ENCODE peak calls at places on chromosomes 3 and 15, in four cellular contexts. P, L, N and T are unnamed samples. For H3K27me3 and H4K20me1, the result is how much of the 10 kb centered on the place peaks cover.

GRCh38 chr3:120682095-120682681 is at the start of gene HGD:
- DNase-seq in P (peak), L (peak), N (no peak), T (no peak)

GRCh38 chr3:58691997-58692396 is 25.4 kb upstream of the FAM3D start:
- DNase-seq in P (no peak), L (peak), N (peak), T (no peak)

GRCh38 chr3:10524799-10525301 is 19.5 kb upstream of the ATP2B2 start:
- DNase-seq in P (no peak), L (no peak), N (no peak), T (no peak)

GRCh38 chr3:12824299-12824698 is 17.1 kb downstream of the RPL32 start:
- DNase-seq in P (no peak), L (no peak), N (no peak), T (no peak)

GRCh38 chr3:100913870-100914654 is 79.2 kb downstream of the ABI3BP start:
- DNase-seq in P (peak), L (peak), N (no peak), T (no peak)

GRCh38 chr15:76935620-76936019 is 4.1 kb downstream of the RCN2 start:
- DNase-seq in P (no peak), L (no peak), N (no peak), T (no peak)

GRCh38 chr3:171825222-171825828 is 15.0 kb upstream of the PLD1 start:
- DNase-seq in P (peak), L (peak), N (no peak), T (no peak)

GRCh38 chr15:78508272-78508671 is 895 bp downstream of the HYKK start:
- DNase-seq in P (no peak), L (no peak), N (no peak), T (no peak)

GRCh38 chr3:188046561-188047213 is 107.3 kb upstream of the LPP start:
- DNase-seq in P (peak), L (peak), N (no peak), T (no peak)

GRCh38 chr15:57235865-57236264 is 140.4 kb upstream of the CGNL1 start:
- DNase-seq in P (peak), L (peak), N (no peak), T (no peak)

GRCh38 chr3:19934098-19934566 is at the start of gene EFHB:
- DNase-seq in P (peak), L (peak), N (peak), T (no peak)

GRCh38 chr15:31295660-31296059 is 31.0 kb upstream of the KLF13 start:
- DNase-seq in P (no peak), L (no peak), N (no peak), T (no peak)

GRCh38 chr3:64792458-64792857 is 104.7 kb upstream of the ADAMTS9 start:
- DNase-seq in P (no peak), L (no peak), N (no peak), T (no peak)

GRCh38 chr3:42936157-42936981 is 30.4 kb downstream of the ZNF662 start:
- DNase-seq in P (peak), L (peak), N (no peak), T (no peak)

DNA sequence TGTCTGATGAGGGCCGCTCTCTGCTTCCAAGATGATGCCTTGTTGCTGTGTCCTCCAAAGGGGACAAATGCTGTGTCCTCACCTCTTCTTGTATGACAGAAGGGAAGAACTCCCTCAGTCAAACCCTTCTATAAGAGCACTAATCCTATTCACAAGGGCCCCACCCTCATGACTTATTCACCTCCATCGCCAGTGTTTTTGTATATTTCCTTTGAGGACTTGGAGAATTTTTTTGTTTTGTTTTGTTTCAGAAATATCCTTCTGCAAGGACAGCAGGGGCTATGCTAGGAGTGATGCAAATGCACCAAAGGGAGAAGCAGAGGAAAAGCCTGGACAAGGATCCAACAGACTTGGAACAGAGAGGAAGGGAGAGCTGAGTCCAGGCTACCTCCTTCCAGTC is 214.4 kb downstream of the TLE3 start:
- DNase-seq in P (no peak), L (no peak), N (no peak), T (no peak)
- H3K27me3 ChIP-seq in P (under half), L (half or more), N (under half), T (under half)

DNA sequence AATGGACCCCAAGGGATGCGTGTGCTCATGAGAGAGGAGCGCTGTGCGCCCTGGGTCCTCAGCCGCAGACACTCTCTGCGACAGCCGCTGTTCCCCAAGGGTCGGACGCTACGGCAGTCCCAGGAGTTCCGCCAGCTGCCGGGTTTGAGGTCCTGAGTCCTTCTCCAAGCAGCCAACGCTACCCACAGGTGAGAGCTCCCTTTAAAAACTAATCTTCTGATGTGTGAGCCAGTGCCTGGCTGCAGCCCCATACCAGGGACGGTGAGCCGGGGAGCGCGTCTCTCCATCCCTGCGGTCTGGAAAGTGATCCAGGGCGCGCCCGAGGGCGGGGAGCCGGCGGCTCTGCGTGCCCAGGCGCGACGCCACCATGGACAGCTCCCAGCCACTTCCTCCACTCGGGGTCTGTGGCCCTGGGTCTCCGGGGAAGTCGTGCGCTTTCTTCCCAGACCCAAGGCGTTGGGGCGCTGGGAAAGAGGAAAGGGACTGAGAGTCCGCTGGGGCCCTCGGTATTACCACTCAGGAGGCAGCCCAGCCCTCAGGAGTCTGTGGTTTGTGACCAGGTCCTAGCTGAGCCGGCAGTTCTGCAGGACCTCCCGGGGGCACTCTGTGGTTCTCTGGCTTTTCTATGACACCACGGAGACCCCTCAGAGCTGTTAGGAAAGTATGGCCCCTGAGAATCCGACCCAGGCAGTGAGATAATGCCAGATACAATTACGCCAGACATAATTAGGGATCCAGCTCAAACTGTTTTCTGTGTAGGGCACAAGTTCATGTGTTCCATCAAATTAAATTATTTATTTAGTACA is 1.4 kb downstream of the CEMIP start:
- DNase-seq in P (peak), L (peak), N (no peak), T (no peak)
- H4K20me1 ChIP-seq in P (under half), L (half or more), N (under half), T (under half)

GRCh38 chr15:28097656-28098359 is 1.3 kb downstream of the OCA2 start:
- DNase-seq in P (no peak), L (no peak), N (no peak), T (no peak)
- H3K27me3 ChIP-seq in P (under half), L (half or more), N (under half), T (half or more)

DNA sequence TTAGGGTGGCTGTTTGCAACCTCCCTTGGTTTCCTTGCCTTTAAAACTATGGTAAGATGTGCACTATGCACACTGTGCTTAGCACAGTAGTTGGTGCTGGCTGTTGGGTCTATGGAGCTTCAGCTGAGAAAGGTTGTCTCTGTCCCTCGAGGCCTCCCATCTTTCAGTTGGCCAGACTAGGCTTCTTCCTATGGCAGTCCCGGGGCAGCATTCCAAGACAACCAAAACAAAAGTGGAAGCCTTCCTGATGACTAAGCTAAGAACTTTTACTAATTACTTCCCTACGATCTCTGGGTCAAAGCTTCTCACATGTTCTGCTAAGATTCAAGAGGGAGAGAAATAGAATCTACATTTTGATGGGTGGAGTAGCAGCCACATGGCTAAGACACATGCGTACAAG is 342.8 kb downstream of the TUSC7 start:
- DNase-seq in P (peak), L (peak), N (no peak), T (no peak)
- H4K20me1 ChIP-seq in P (under half), L (under half), N (under half), T (under half)

GRCh38 chr3:130255442-130255841 is 90.0 kb upstream of the COL6A5 start:
- DNase-seq in P (no peak), L (no peak), N (no peak), T (no peak)

GRCh38 chr3:130258532-130258952 is 86.9 kb upstream of the COL6A5 start:
- DNase-seq in P (peak), L (no peak), N (no peak), T (no peak)

GRCh38 chr3:130263708-130264107 is 81.8 kb upstream of the COL6A5 start:
- DNase-seq in P (no peak), L (no peak), N (no peak), T (no peak)

GRCh38 chr3:130259170-130259874 is 86.2 kb upstream of the COL6A5 start:
- DNase-seq in P (peak), L (no peak), N (no peak), T (no peak)

DNA sequence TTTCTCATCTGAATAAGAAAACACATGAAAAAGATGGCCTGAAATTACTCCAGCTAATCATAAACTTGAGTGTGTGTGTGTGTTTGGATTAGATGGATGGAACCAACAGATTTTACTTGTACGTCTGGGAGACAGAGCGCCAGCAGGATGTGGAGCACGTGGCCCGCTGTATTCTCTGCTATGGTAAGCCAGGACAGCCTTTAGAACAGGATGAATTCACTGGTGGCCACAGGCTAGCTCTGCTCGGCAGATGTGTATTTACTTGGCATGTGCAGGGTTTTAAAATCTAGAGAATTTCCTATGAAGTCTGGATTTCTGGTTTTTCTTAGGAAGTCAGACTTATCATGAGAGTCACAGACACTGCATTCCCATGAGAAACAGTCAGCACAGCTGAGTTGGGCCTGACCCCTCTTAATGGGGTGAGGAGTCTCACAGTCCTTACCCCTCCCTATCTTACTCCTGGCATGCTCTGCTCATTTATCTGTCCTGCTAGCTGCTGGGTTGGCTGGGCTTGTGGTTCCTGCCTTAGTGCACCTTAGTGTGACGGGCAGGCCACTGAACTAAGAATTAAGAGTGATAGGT is 84.6 kb upstream of the COL6A5 start:
- DNase-seq in P (no peak), L (no peak), N (no peak), T (no peak)
- H3K27me3 ChIP-seq in P (under half), L (under half), N (under half), T (under half)

GRCh38 chr3:191648787-191649186 is 187.8 kb downstream of the PYDC2 start:
- DNase-seq in P (no peak), L (no peak), N (no peak), T (no peak)

GRCh38 chr3:191646242-191646641 is 185.3 kb downstream of the PYDC2 start:
- DNase-seq in P (no peak), L (no peak), N (no peak), T (no peak)

GRCh38 chr3:191644291-191644690 is 183.3 kb downstream of the PYDC2 start:
- DNase-seq in P (no peak), L (no peak), N (no peak), T (no peak)

DNA sequence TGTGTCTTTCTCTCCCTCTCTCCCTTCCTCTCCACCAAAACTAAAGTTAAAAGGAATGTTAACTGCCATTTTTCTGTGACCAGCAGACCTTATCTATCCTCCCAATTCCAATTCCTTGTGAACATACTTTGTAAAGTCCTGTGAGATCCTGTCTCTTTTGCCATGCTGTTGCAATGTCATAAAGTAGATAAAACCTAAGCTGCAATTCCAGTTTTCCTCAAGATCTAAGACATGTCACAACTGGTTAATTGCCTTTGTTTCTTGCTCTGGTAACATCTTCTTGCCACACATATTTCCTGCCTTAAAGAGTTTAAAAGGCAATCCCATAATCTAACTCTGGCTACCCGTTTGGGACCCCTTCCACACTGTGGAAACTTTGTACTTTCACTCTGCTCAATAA is 188.7 kb downstream of the PYDC2 start:
- DNase-seq in P (no peak), L (no peak), N (no peak), T (no peak)
- H4K20me1 ChIP-seq in P (under half), L (under half), N (under half), T (under half)

DNA sequence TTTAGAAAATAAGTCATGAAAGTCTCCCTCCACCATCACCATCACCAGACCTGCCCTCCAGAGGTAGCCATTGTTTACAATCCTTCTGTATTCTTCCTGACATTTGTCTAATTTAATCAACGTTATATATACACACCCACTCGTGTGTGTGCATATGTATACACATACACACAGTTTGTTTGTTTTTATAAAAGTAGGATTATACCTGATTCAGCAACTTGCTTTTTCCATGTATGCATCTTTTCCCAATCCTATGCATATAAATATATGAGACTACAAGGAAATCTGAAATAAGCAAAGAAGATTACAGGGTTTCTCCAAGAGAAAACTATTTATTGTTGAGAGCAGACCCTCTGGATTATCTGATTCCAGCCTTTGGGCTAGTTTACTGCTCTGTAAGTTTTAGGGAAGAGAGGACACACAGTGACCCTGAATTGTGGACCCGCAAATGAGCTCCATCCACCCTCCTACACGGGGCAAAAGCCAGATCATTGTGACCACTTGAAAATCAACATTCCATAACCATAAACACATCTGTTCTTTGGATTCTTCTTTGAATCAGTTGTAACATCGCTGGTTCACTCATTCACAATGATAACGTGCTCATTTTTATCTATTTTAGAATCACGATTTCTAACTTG is 104.3 kb downstream of the CPN2 start:
- DNase-seq in P (no peak), L (no peak), N (no peak), T (no peak)
- H3K27me3 ChIP-seq in P (under half), L (under half), N (under half), T (under half)

GRCh38 chr15:25249236-25250010 is 189.4 kb downstream of the UBE3A start:
- DNase-seq in P (no peak), L (no peak), N (no peak), T (no peak)
- H4K20me1 ChIP-seq in P (under half), L (under half), N (under half), T (under half)

GRCh38 chr15:96361309-96362000 is 31.0 kb downstream of the NR2F2 start:
- DNase-seq in P (no peak), L (no peak), N (no peak), T (no peak)

GRCh38 chr15:96362001-96362758 is 31.7 kb downstream of the NR2F2 start:
- DNase-seq in P (no peak), L (no peak), N (no peak), T (no peak)

GRCh38 chr15:96359772-96360498 is 29.4 kb downstream of the NR2F2 start:
- DNase-seq in P (peak), L (no peak), N (no peak), T (no peak)

GRCh38 chr15:96359371-96359771 is 28.9 kb downstream of the NR2F2 start:
- DNase-seq in P (no peak), L (no peak), N (no peak), T (no peak)

GRCh38 chr15:96360581-96361308 is 30.2 kb downstream of the NR2F2 start:
- DNase-seq in P (no peak), L (no peak), N (no peak), T (no peak)
- H3K27me3 ChIP-seq in P (under half), L (under half), N (under half), T (half or more)

GRCh38 chr3:124629492-124629891 is 100.8 kb upstream of the UMPS start:
- DNase-seq in P (no peak), L (no peak), N (no peak), T (no peak)
- H4K20me1 ChIP-seq in P (under half), L (under half), N (under half), T (under half)